ENCODE peak calls at places on chromosomes 6 and 20, in ten cellular contexts. R is transverse colon; V is stimulated activated CD8-positive, alpha-beta memory T cell treated with anti-CD3 and anti-CD28 coated beads, Interleukin-4, amount 100 ng/mL, for 1 hour; Z is amniotic stem cell; H is amygdala; J is GM10248; I is putamen; K is ACHN; F is nephron progenitor cell; X is H54. T is an unnamed sample.

GRCh38 chr6:113385020-113385431 is 472.1 kb upstream of the MARCKS start:
- DNase-seq in R (no peak), V (no peak), Z (no peak), H (no peak), J (no peak), I (no peak), K (no peak), F (no peak), X (no peak), T (no peak)

GRCh38 chr6:111731404-111732195 is 125.9 kb upstream of the TRAF3IP2 start:
- DNase-seq in R (no peak), V (no peak), Z (no peak), H (no peak), J (no peak), I (no peak), K (no peak), F (no peak), X (no peak), T (no peak)

GRCh38 chr6:42269553-42269952 is 51.9 kb upstream of the MRPS10 start:
- DNase-seq in R (peak), V (no peak), Z (no peak), H (no peak), J (peak), I (no peak), K (no peak), F (no peak), X (no peak), T (no peak)

GRCh38 chr20:63967330-63968135 is 2.2 kb downstream of the ZNF512B start:
- DNase-seq in R (peak), V (no peak), Z (no peak), H (no peak), J (no peak), I (no peak), K (no peak), F (peak), X (no peak), T (no peak)

GRCh38 chr20:45725134-45725533 is 3.0 kb downstream of the SPINT4 start:
- DNase-seq in R (no peak), V (no peak), Z (no peak), H (no peak), J (no peak), I (no peak), K (no peak), F (no peak), X (no peak), T (no peak)

GRCh38 chr6:125294925-125295324 is 6.8 kb downstream of the HDDC2 start:
- DNase-seq in R (no peak), V (no peak), Z (no peak), H (no peak), J (no peak), I (no peak), K (no peak), F (no peak), X (no peak), T (no peak)

GRCh38 chr6:151847064-151847463 is 39.6 kb downstream of the ESR1 start:
- DNase-seq in R (no peak), V (no peak), Z (peak), H (no peak), J (no peak), I (no peak), K (peak), F (peak), X (no peak), T (no peak)

GRCh38 chr6:167274270-167274669 is 16.8 kb upstream of the UNC93A start:
- DNase-seq in R (no peak), V (no peak), Z (no peak), H (no peak), J (no peak), I (no peak), K (no peak), F (no peak), X (no peak), T (no peak)

GRCh38 chr20:62702886-62703852 is 5.5 kb upstream of the NTSR1 start:
- DNase-seq in R (no peak), V (no peak), Z (peak), H (no peak), J (no peak), I (no peak), K (peak), F (no peak), X (peak), T (no peak)

GRCh38 chr20:37161830-37162549 is 17.1 kb upstream of the RPN2 start:
- DNase-seq in R (no peak), V (no peak), Z (no peak), H (no peak), J (no peak), I (no peak), K (no peak), F (no peak), X (no peak), T (no peak)